ENCODE peak calls at places on chromosomes 11 and 22, in nine cellular contexts. G is A549, W is kidney, S is adrenal gland, U is mammary epithelial cell, D is fibroblast of the aortic adventitia, A is OCI-LY7, P is HCT116, N is AG10803. Q is an unnamed sample.

GRCh38 chr11:57680552-57680874 is 12.6 kb downstream of the ZDHHC5 start:
- DNase-seq in U (peak; percentile 73), D (no peak), P (no peak), A (no peak), W (no peak), S (no peak), N (peak; percentile 13), G (no peak), Q (no peak)

GRCh38 chr11:57700425-57700824 is 11.6 kb downstream of the MED19 start:
- DNase-seq in G (no peak), A (no peak), D (no peak), N (no peak), P (no peak), S (no peak), U (no peak), W (no peak), Q (no peak)

GRCh38 chr11:66863428-66864125 is 6.7 kb downstream of the LRFN4 start:
- DNase-seq in G (no peak), A (no peak), S (no peak), D (no peak), W (peak; percentile 75), N (no peak), P (no peak), U (no peak), Q (no peak)

GRCh38 chr11:116466231-116466630 is 306.6 kb downstream of the BUD13 start:
- DNase-seq in A (no peak), P (no peak), N (no peak), G (no peak), U (no peak), S (no peak), D (no peak), W (no peak), Q (no peak)

GRCh38 chr11:117570701-117571100 is 226.3 kb downstream of the DSCAML1 start:
- DNase-seq in P (no peak), A (no peak), G (no peak), W (no peak), S (no peak), N (no peak), D (no peak), U (no peak), Q (no peak)

GRCh38 chr22:36125994-36126531 is 34.5 kb downstream of the APOL3 start:
- DNase-seq in N (no peak), S (no peak), P (no peak), G (no peak), W (peak; percentile 10), A (no peak), D (no peak), U (no peak), Q (no peak)

GRCh38 chr22:49935561-49935960 is 17.1 kb downstream of the CRELD2 start:
- DNase-seq in G (no peak), S (no peak), W (peak; percentile 90), D (peak; percentile 57), P (no peak), N (no peak), U (no peak), A (peak; percentile 67), Q (no peak)

GRCh38 chr22:19824197-19825015 is 30.3 kb downstream of the GNB1L start:
- DNase-seq in A (no peak), W (peak; percentile 74), P (no peak), U (no peak), S (no peak), D (no peak), G (no peak), N (no peak), Q (no peak)

GRCh38 chr11:106309070-106309684 is 231.7 kb downstream of the AASDHPPT start:
- DNase-seq in A (no peak), P (no peak), N (no peak), S (no peak), G (no peak), U (no peak), W (no peak), D (no peak), Q (no peak)

GRCh38 chr11:38460429-38460828 is 1862.4 kb upstream of the RAG2 start:
- DNase-seq in P (no peak), G (no peak), W (no peak), A (no peak), S (no peak), U (peak; percentile 26), D (peak; percentile 1), N (no peak), Q (no peak)

GRCh38 chr22:37244922-37245722 is 1.1 kb upstream of the RAC2 start:
- DNase-seq in G (no peak), P (no peak), D (no peak), N (no peak), U (no peak), W (peak; percentile 60), A (peak; percentile 91), S (no peak), Q (no peak)

GRCh38 chr11:128686745-128687177 is 7.1 kb upstream of the FLI1 start:
- DNase-seq in D (peak; percentile 43), W (peak; percentile 90), A (no peak), S (no peak), G (peak; percentile 15), P (no peak), N (peak; percentile 37), U (peak; percentile 39), Q (peak; percentile 2)

DNA sequence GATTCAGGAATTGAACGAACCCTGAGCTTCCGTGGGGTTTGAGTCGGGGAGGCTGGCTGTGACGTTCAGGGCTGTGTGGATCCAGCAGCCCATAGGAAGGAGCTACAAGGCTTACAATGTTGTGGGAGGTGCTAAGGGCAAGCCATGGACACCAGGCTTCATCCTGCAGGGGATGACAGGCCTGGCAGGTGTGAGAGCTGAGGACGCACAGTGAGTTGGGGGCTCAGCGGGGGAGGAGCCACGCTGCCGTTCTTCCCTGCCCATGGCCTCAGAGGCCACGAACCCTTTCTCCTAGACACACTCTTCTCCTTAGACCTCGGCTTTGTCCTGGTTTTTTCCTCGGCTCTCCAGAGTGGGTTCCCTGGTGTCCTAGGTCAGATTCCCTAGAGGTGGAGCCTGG is 113.3 kb upstream of the SLC22A12 start:
- DNase-seq in N (no peak), U (no peak), W (no peak), G (no peak), D (no peak), A (no peak), S (no peak), P (no peak), Q (no peak)
- H3K4me3 ChIP-seq in N (no peak overlapping the region), U (no peak overlapping the region), W (no peak overlapping the region), G (no peak overlapping the region), D (no peak overlapping the region), A (no peak overlapping the region), S (no peak overlapping the region), P (no peak overlapping the region), Q (no peak overlapping the region)

GRCh38 chr11:110951609-110952008 is 239.4 kb upstream of the ARHGAP20 start:
- DNase-seq in N (no peak), A (no peak), S (no peak), D (peak; percentile 30), G (no peak), P (no peak), W (no peak), U (no peak), Q (no peak)

GRCh38 chr11:110947100-110947499 is 234.9 kb upstream of the ARHGAP20 start:
- DNase-seq in G (no peak), D (no peak), N (no peak), P (no peak), S (no peak), U (no peak), A (no peak), W (no peak), Q (no peak)

GRCh38 chr11:110952150-110952549 is 239.9 kb upstream of the ARHGAP20 start:
- DNase-seq in A (no peak), N (no peak), P (no peak), G (no peak), U (no peak), D (peak; percentile 37), W (no peak), S (no peak), Q (no peak)

GRCh38 chr11:110948112-110948511 is 235.9 kb upstream of the ARHGAP20 start:
- DNase-seq in D (peak; percentile 76), W (no peak), N (peak; percentile 17), A (no peak), U (no peak), S (no peak), G (no peak), P (no peak), Q (no peak)

DNA sequence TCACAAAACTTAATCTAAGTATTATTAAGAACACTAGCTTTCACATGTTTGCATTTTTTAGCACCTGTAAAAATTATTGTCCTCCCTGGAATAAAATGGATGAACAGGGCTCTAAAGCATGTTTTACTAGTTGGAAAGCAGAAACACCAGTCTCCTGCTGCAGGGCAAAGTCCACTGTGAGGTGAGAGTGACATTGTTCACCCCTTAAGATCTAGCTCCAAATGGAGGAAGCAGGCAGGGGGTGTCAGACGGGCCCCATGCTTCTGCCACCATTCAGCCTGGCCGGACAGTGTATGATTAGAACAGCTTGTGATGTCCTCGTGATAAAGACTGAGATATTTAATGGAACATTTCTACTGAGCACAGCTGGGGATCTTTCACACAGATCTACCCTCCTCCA is 238.8 kb upstream of the ARHGAP20 start:
- DNase-seq in U (no peak), A (no peak), P (no peak), S (no peak), D (no peak), N (no peak), W (no peak), G (no peak), Q (no peak)
- TF ChIP-seq CTCF in U (no peak), A (no peak), P (no peak), S (no peak), D (no peak), N (no peak), W (no peak), G (no peak), Q (no peak)

GRCh38 chr11:36688132-36688531 is 90.1 kb upstream of the RAG2 start:
- DNase-seq in D (no peak), N (no peak), W (no peak), S (no peak), P (no peak), A (no peak), U (no peak), G (no peak), Q (no peak)
- H3K4me3 ChIP-seq in D (no peak overlapping the region), N (no peak overlapping the region), W (no peak overlapping the region), S (no peak overlapping the region), P (no peak overlapping the region), A (no peak overlapping the region), U (no peak overlapping the region), G (no peak overlapping the region), Q (no peak overlapping the region)

GRCh38 chr11:72014761-72015320 is 16.1 kb downstream of the IL18BP start:
- DNase-seq in W (no peak), D (no peak), N (no peak), S (no peak), U (no peak), G (no peak), A (no peak), P (no peak), Q (no peak)

GRCh38 chr11:72013765-72014711 is 15.3 kb downstream of the IL18BP start:
- DNase-seq in S (no peak), G (no peak), W (no peak), A (no peak), U (no peak), N (peak; percentile 73), D (peak; percentile 73), P (no peak), Q (no peak)

GRCh38 chr11:72012091-72012630 is 13.5 kb downstream of the IL18BP start:
- DNase-seq in D (no peak), N (no peak), S (no peak), A (no peak), W (no peak), P (no peak), U (no peak), G (no peak), Q (no peak)

GRCh38 chr11:72012897-72013721 is 14.4 kb downstream of the IL18BP start:
- DNase-seq in P (no peak), U (peak; percentile 76), D (peak; percentile 97), S (peak; percentile 62), N (peak; percentile 92), A (no peak), G (peak; percentile 59), W (peak; percentile 85), Q (peak; percentile 50)

GRCh38 chr11:72015511-72016061 is 16.9 kb downstream of the IL18BP start:
- DNase-seq in U (no peak), D (no peak), S (no peak), W (no peak), G (peak; percentile 49), P (no peak), N (no peak), A (peak; percentile 32), Q (no peak)
- TF ChIP-seq CTCF in U (peak; percentile 45), D (peak; percentile 37), S (no peak), W (peak; percentile 36), G (peak; percentile 42), P (peak; percentile 44), N (peak; percentile 42), A (peak; percentile 66), Q (peak; percentile 71)

Q was measured in keratinocyte.